ENCODE peak calls at places on chromosome 20, in five cellular contexts. N is AG10803; B is heart right ventricle; D is IMR-90; S is naive thymus-derived CD4-positive, alpha-beta T cell. O is an unnamed sample.

GRCh38 chr20:58048096-58048702 is 180.3 kb downstream of the ANKRD60 start:
- DNase-seq in N (peak; percentile 74), B (no peak), D (peak; percentile 2), S (no peak), O (peak; percentile 73)

GRCh38 chr20:3716195-3716834 is 3.9 kb upstream of the SIGLEC1 start:
- DNase-seq in N (peak; percentile 41), B (peak; percentile 48), D (peak; percentile 37), S (no peak), O (no peak)

GRCh38 chr20:43974665-43975064 is 60.0 kb downstream of the TOX2 start:
- DNase-seq in N (no peak), B (no peak), D (no peak), S (no peak), O (no peak)

GRCh38 chr20:4835244-4836177 is 113.8 kb downstream of the PRND start:
- DNase-seq in N (peak; percentile 58), B (peak; percentile 54), D (no peak), S (no peak), O (no peak)

GRCh38 chr20:57065646-57066045 is 200.8 kb downstream of the BMP7 start:
- DNase-seq in N (peak; percentile 55), B (no peak), D (no peak), S (no peak), O (no peak)

GRCh38 chr20:61525781-61526431 is 273.8 kb downstream of the CDH4 start:
- DNase-seq in N (peak; percentile 10), B (no peak), D (peak; percentile 72), S (no peak), O (no peak)

GRCh38 chr20:64035066-64035932 is 683 bp upstream of the C20orf204 start:
- DNase-seq in N (no peak), B (no peak), D (no peak), S (no peak), O (no peak)

GRCh38 chr20:3173582-3174441 is 463 bp upstream of the LZTS3 start:
- DNase-seq in N (peak; percentile 69), B (peak; percentile 94), D (peak; percentile 63), S (peak; percentile 88), O (no peak)

GRCh38 chr20:8073024-8073832 is 53.7 kb upstream of the TMX4 start:
- DNase-seq in N (peak; percentile 71), B (no peak), D (peak; percentile 90), S (peak; percentile 10), O (no peak)

GRCh38 chr20:34085544-34086040 is 26.5 kb downstream of the EIF2S2 start:
- DNase-seq in N (no peak), B (no peak), D (no peak), S (no peak), O (no peak)

GRCh38 chr20:10271470-10272219 is 53.0 kb downstream of the SNAP25 start:
- DNase-seq in N (peak; percentile 56), B (no peak), D (peak; percentile 19), S (no peak), O (no peak)

GRCh38 chr20:9035129-9035528 is 33.8 kb upstream of the PLCB4 start:
- DNase-seq in N (peak; percentile 94), B (no peak), D (peak; percentile 94), S (no peak), O (no peak)

GRCh38 chr20:19921349-19921793 is 95.8 kb upstream of the NAA20 start:
- DNase-seq in N (peak; percentile 87), B (peak; percentile 32), D (no peak), S (no peak), O (peak; percentile 31)

GRCh38 chr20:16712541-16712947 is 17.3 kb upstream of the SNRPB2 start:
- DNase-seq in N (no peak), B (no peak), D (no peak), S (no peak), O (no peak)

GRCh38 chr20:16708590-16708989 is 21.2 kb upstream of the SNRPB2 start:
- DNase-seq in N (no peak), B (no peak), D (no peak), S (no peak), O (peak; percentile 96)

GRCh38 chr20:16709017-16709416 is 20.8 kb upstream of the SNRPB2 start:
- DNase-seq in N (no peak), B (no peak), D (no peak), S (peak; percentile 16), O (no peak)

GRCh38 chr20:16711859-16712258 is 18.0 kb upstream of the SNRPB2 start:
- DNase-seq in N (no peak), B (no peak), D (no peak), S (no peak), O (no peak)

DNA sequence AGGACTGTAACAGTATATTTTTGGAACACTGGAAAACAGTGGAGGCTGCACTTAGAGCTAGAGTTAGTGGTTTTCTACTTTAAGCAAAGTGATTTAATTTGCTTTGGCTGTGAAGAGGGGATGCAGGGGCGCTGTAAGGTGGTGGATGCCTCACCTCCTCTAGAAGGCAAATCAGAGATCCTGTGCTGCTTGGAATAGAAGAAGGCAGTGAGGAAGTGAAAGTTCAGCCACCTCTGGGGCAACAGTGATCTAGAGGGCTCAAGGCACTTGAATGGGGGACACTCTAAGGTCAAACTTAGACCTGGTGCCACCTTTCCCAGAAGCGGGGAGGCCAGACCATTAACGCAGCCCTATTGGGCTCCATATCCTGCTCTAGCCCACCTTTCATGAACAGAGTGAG is 19.0 kb upstream of the SNRPB2 start:
- DNase-seq in N (no peak), B (no peak), D (no peak), S (no peak), O (no peak)
- H3K4me3 ChIP-seq in N (no peak overlapping the region), B (no peak overlapping the region), D (no peak overlapping the region), S (no peak overlapping the region), O (no peak overlapping the region)

DNA sequence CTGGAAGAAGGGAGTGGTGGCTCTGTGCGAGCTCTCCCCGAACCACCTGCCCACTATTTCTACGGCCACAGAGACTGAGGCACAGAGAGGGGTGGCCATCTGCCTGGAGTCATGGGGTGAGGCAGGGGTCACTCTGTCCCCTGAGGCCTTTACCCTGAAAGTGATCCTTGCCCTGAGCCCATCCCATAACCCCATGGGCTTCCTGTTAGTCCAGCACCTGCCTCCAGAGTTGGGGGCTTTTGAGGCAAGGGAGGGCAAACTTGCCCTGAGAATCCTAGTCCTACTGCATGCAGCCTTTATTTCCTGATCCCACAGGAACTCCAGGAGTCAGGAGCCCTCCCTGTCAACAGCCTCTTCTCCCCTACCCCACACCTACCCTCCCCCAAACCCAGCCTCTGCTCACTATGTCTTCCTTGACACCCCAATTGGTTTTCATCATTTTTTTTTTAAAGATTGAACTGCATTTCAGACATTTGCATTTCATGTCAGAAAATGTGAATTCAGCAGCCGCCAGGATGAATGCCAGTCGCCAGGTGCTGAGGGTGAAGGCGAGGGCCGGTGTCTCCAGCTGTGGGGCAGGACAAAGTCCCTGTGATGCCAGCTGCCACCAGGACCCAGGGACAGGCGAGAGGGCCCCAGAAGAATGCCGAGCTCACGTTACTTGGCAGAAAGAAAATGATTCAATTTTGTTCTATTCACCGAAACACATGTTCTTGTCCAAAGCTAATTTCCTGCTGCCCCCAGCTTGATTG is 47.6 kb upstream of the NNAT start:
- DNase-seq in N (no peak), B (no peak), D (no peak), S (no peak), O (no peak)
- H3K4me3 ChIP-seq in N (no peak overlapping the region), B (no peak overlapping the region), D (no peak overlapping the region), S (no peak overlapping the region), O (no peak overlapping the region)

GRCh38 chr20:48381353-48382120 is 446.3 kb downstream of the PREX1 start:
- DNase-seq in N (no peak), B (no peak), D (no peak), S (no peak), O (no peak)
- H3K4me3 ChIP-seq in N (no peak overlapping the region), B (no peak overlapping the region), D (no peak overlapping the region), S (no peak overlapping the region), O (no peak overlapping the region)

DNA sequence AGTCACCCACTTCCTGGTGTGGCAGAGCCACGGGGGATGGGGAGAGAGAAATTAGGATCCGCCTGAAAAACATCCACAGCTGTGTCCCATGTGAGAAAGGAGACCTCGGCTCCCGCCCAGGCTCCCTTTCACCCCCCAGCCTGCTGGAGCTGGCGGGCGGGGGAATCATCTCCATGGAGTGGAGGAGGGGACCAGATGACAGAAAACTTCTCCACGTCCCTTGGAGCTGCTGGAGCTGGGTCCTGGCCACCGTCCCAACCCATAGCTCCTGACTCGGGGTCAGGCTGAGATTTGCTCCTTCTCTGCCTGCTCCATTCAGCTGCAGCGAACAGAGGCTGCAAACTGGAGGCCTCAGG is 113.8 kb downstream of the CEBPB start:
- DNase-seq in N (peak; percentile 97), B (peak; percentile 82), D (peak; percentile 91), S (no peak), O (no peak)
- H3K4me3 ChIP-seq in N (no peak overlapping the region), B (no peak overlapping the region), D (no peak overlapping the region), S (no peak overlapping the region), O (no peak overlapping the region)

GRCh38 chr20:36745927-36746659 is at the start of gene NDRG3:
- DNase-seq in N (peak; percentile 92), B (peak; percentile 93), D (peak; percentile 89), S (peak; percentile 91), O (peak; percentile 79)

GRCh38 chr20:36745234-36745926 is 510 bp downstream of the NDRG3 start:
- DNase-seq in N (no peak), B (no peak), D (no peak), S (no peak), O (no peak)

GRCh38 chr20:36744764-36745191 is 1.1 kb downstream of the NDRG3 start:
- DNase-seq in N (peak; percentile 49), B (peak; percentile 60), D (peak; percentile 22), S (no peak), O (peak; percentile 34)

GRCh38 chr20:36742558-36742957 is 3.3 kb downstream of the NDRG3 start:
- DNase-seq in N (no peak), B (no peak), D (no peak), S (no peak), O (no peak)

DNA sequence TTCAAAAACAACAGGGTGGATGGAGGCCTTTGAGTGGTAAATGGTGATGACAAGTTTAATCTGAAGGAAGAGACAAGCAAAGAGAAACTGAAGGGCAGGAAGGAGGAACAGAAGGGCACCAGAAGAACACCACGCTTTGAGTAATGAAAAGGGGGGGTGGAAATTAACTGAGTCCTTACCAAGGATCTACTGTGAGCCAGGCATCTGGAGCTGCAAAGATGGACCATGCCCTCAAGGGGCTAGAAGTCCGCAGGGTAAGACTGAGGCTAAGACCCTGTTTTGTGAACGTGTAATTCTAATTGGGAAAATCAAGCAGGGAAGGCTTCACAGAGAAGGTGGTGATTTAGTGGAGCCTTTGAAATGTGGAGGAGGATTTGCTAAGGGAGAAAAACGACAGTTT is 1.6 kb downstream of the NDRG3 start:
- DNase-seq in N (no peak), B (no peak), D (no peak), S (no peak), O (no peak)
- H3K4me3 ChIP-seq in N (no peak overlapping the region), B (peak overlapping the region; percentile 82), D (no peak overlapping the region), S (no peak overlapping the region), O (peak overlapping the region; percentile 87)

O was measured in LNCaP clone FGC.